ENCODE peak calls at places on chromosomes 13 and 19, in four cellular contexts. R is PC-3, U is esophagus squamous epithelium, I is lower lobe of right lung. E is an unnamed sample.

GRCh38 chr13:32594339-32594738 is 8.1 kb downstream of the PDS5B start:
- DNase-seq in R (peak; percentile 52), U (no peak), I (no peak), E (no peak)

GRCh38 chr13:37869756-37870488 is at the start of gene TRPC4:
- DNase-seq in I (peak; percentile 41), U (no peak), R (peak; percentile 54), E (peak; percentile 79)

GRCh38 chr19:34577531-34578101 is 96.1 kb downstream of the WTIP start:
- DNase-seq in I (no peak), R (no peak), U (no peak), E (no peak)

GRCh38 chr19:737591-738093 is 13.3 kb upstream of the MISP start:
- DNase-seq in U (no peak), I (peak; percentile 67), R (peak; percentile 48), E (no peak)

GRCh38 chr19:49938662-49939061 is 9.4 kb upstream of the NUP62 start:
- DNase-seq in R (no peak), I (no peak), U (no peak), E (no peak)

GRCh38 chr13:97015661-97016350 is 21.5 kb upstream of the OXGR1 start:
- DNase-seq in I (no peak), R (no peak), U (no peak), E (peak; percentile 26)

GRCh38 chr13:103531278-103531677 is 465.1 kb upstream of the SLC10A2 start:
- DNase-seq in I (no peak), U (no peak), R (no peak), E (no peak)

GRCh38 chr19:39154626-39155100 is 29.1 kb downstream of the PAK4 start:
- DNase-seq in R (peak; percentile 75), U (no peak), I (peak; percentile 84), E (no peak)

GRCh38 chr19:51368366-51369282 is at the start of gene CLDND2:
- DNase-seq in I (no peak), U (no peak), R (no peak), E (no peak)

GRCh38 chr19:50341091-50341564 is 12.0 kb upstream of the KCNC3 start:
- DNase-seq in I (peak; percentile 19), R (no peak), U (no peak), E (no peak)

GRCh38 chr13:99105160-99105559 is 95.5 kb upstream of the UBAC2 start:
- DNase-seq in I (no peak), U (no peak), R (no peak), E (no peak)

GRCh38 chr19:33201886-33202545 is 7.9 kb downstream of the LRP3 start:
- DNase-seq in U (no peak), I (no peak), R (no peak), E (no peak)

GRCh38 chr13:26011996-26012688 is 39.7 kb downstream of the SHISA2 start:
- DNase-seq in R (no peak), U (no peak), I (no peak), E (no peak)

GRCh38 chr13:99648266-99648665 is 147.0 kb downstream of the TM9SF2 start:
- DNase-seq in U (no peak), I (no peak), R (no peak), E (no peak)

GRCh38 chr13:26660185-26660584 is 100.4 kb downstream of the GPR12 start:
- DNase-seq in I (no peak), U (no peak), R (no peak), E (no peak)

GRCh38 chr13:29730253-29730652 is 120.2 kb downstream of the UBL3 start:
- DNase-seq in R (peak; percentile 7), U (no peak), I (no peak), E (no peak)
- TF ChIP-seq CTCF in R (peak; percentile 38), U (no peak), I (no peak), E (no peak)

DNA sequence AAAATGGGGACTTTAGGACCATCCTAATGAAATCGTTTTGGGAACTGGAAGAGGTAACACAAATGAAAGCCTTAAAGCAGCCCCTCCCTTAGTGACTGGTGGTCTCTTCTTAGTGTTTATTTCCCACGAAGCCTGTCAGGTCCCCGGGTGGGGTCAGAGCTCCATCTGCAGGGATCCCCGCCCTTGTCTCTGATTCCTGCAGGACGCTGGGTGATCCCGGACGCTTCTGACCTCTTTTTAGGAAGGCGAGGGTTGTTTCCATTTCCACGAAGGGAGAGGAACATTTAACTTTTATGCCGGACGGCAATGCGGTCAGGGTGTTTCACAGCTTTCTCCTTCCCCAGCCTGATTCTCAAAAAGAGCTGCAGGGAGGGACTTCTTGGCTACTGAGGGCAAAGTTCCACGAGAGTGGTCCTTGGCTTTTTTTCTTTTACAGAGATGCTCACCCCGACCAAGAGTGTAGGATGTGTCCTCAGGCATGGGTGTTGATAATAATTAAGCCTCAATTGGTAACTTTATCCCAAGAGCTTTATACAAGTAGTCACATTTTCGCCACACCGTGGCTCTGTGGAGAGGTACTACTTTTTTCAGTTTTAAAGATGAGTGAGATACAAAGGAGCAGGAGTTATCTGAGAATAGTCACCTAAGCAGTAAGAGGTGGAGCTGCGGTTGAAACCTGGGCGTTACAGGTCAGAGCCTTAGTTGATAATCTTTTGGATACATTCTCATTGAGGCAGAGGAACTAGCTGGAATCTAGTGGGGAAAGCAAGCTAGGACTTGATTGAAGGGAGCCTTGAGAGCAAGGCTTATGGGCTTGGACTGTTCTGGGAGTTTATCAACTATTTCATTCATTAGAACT is 813 bp downstream of the ZNF284 start:
- DNase-seq in I (no peak), R (peak; percentile 1), U (no peak), E (no peak)
- H3K27ac ChIP-seq in I (no peak overlapping the region), R (no peak overlapping the region), U (peak overlapping the region; percentile 65), E (no peak overlapping the region)

GRCh38 chr19:42401365-42402303 is 11.5 kb upstream of the CNFN start:
- DNase-seq in I (peak; percentile 86), U (no peak), R (peak; percentile 77), E (peak; percentile 65)
- H3K4me3 ChIP-seq in I (peak overlapping the region; percentile 66), U (peak overlapping the region; percentile 62), R (peak overlapping the region; percentile 80), E (peak overlapping the region; percentile 56)

GRCh38 chr19:58054792-58055482 is 4.1 kb upstream of the ZNF135 start:
- DNase-seq in R (no peak), U (no peak), I (no peak), E (peak; percentile 12)
- TF ChIP-seq CTCF in R (no peak), U (no peak), I (peak; percentile 16), E (peak; percentile 36)

DNA sequence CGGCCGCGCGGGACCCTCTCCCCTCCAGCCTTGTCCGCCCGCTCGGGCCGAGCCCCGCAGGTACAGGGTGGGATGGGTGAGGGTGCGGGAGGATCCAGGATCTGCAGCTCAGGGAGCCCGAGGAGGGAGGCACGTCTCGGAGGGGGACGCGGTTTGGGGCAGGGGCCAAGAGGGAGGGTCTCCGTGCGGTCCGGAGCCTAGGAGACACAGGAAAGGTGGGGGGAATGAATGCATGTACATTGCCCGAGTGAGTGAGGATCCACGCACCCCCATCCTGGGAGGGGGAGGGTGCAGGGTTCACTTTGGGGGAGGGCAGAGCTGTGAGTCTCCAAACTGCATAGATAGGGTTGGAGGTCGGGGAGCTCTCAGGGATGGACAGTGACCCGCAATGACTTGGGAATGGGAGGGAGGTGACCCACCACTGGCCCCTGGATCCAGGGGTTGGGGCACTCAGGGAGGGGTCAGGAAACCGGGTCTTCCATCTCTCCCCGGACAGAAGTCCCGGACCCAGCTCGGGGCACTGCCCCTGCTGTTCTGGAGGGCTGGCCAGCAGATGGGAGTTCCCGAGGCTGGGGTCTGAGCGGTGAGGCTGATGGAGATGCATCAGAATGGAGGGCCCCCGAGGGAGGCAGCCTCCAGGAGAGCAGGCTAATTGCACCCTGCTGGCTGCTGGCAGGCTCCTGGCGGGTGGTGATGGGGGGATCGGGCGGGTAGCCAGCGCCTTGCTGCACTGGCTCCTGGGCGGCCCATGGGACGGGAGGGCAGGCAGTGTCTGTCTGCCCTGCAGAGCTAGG is 548 bp downstream of the KCNN1 start:
- DNase-seq in R (no peak), I (no peak), U (no peak), E (no peak)
- H3K27ac ChIP-seq in R (no peak overlapping the region), I (no peak overlapping the region), U (no peak overlapping the region), E (no peak overlapping the region)

GRCh38 chr19:30231408-30232318 is 140.5 kb upstream of the ZNF536 start:
- DNase-seq in U (no peak), I (no peak), R (no peak), E (no peak)
- H3K4me3 ChIP-seq in U (no peak overlapping the region), I (no peak overlapping the region), R (no peak overlapping the region), E (no peak overlapping the region)

GRCh38 chr19:53511933-53512374 is 26.0 kb upstream of the ZNF331 start:
- DNase-seq in U (no peak), R (peak; percentile 63), I (peak; percentile 72), E (peak; percentile 47)
- TF ChIP-seq CTCF in U (peak; percentile 25), R (peak; percentile 78), I (peak; percentile 76), E (peak; percentile 59)

GRCh38 chr19:42291437-42291815 is 10.5 kb upstream of the PRR19 start:
- DNase-seq in I (no peak), U (no peak), R (no peak), E (no peak)

GRCh38 chr19:42292042-42292960 is 9.6 kb upstream of the PRR19 start:
- DNase-seq in U (no peak), R (no peak), I (no peak), E (no peak)

GRCh38 chr19:42293966-42294365 is 8.0 kb upstream of the PRR19 start:
- DNase-seq in I (no peak), R (no peak), U (no peak), E (no peak)

GRCh38 chr19:42293539-42293938 is 8.4 kb upstream of the PRR19 start:
- DNase-seq in I (no peak), U (no peak), R (no peak), E (no peak)

GRCh38 chr19:42292963-42293362 is 9.0 kb upstream of the PRR19 start:
- DNase-seq in R (no peak), I (no peak), U (no peak), E (no peak)
- H3K27ac ChIP-seq in R (no peak overlapping the region), I (no peak overlapping the region), U (no peak overlapping the region), E (no peak overlapping the region)

DNA sequence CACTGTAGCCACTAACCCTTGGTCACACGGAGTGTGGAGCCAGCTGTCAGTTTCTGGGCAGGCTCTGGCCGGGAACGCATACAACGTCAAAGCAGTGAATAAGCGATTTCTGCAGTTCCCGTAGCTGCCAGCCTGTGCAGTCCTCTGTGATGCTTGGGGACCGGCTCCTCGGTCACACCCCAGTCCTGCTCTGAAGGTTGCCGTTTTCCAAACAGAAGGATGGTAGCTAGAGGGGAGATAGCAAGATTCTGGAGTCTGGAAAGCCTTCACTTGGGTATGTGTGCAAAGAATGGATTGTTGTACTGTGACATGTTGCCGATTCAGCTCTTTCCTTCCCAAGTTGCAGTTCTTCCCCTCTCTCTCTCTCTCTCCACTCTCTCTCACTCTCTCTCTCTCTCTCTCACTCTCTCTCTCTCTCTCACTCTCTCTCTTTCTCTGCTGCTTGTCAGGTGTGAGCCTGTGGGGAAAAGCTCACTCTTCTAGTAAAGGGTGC is 38.7 kb upstream of the C1QTNF9 start:
- DNase-seq in U (peak; percentile 9), I (peak; percentile 83), R (no peak), E (peak; percentile 49)
- H3K4me3 ChIP-seq in U (peak overlapping the region; percentile 20), I (peak overlapping the region; percentile 52), R (no peak overlapping the region), E (peak overlapping the region; percentile 53)

E was measured in brain microvascular endothelial cell.